ENCODE peak calls at places on chromosomes 6 and 20, in nine cellular contexts. I, U, S, J, H, E, D, P and O are unnamed samples.

GRCh38 chr6:76593668-76594067 is 521.2 kb upstream of the IMPG1 start:
- DNase-seq in H (no peak), I (no peak), S (no peak), D (no peak), P (no peak), E (no peak), U (no peak), J (no peak), O (no peak)

GRCh38 chr6:12296255-12296573 is 6.1 kb downstream of the EDN1 start:
- DNase-seq in P (peak), D (no peak), H (no peak), U (no peak), S (peak), J (no peak), I (no peak), E (no peak), O (no peak)

GRCh38 chr6:157223486-157223885 is 99.8 kb downstream of the TMEM242 start:
- DNase-seq in U (no peak), S (no peak), H (no peak), E (no peak), D (no peak), J (no peak), I (no peak), P (no peak), O (no peak)

GRCh38 chr6:53932502-53932901 is 137.7 kb downstream of the LRRC1 start:
- DNase-seq in S (no peak), D (no peak), E (no peak), H (no peak), U (no peak), J (no peak), I (no peak), P (no peak), O (no peak)

GRCh38 chr6:154535146-154535545 is 24.7 kb upstream of the CNKSR3 start:
- DNase-seq in H (no peak), S (no peak), E (no peak), U (no peak), I (no peak), D (no peak), P (no peak), J (no peak), O (no peak)

GRCh38 chr6:111848262-111848661 is 25.0 kb downstream of the FYN start:
- DNase-seq in U (no peak), D (no peak), I (no peak), P (no peak), H (no peak), E (no peak), S (no peak), J (no peak), O (no peak)

GRCh38 chr20:49713779-49714712 is at the start of gene B4GALT5:
- DNase-seq in P (peak), U (peak), H (peak), J (peak), E (peak), S (peak), D (no peak), I (peak), O (peak)

GRCh38 chr20:14481863-14482262 is 144.5 kb upstream of the FLRT3 start:
- DNase-seq in P (peak), I (no peak), E (no peak), J (no peak), U (no peak), H (no peak), S (no peak), D (no peak), O (no peak)